ENCODE peak calls at places on chromosomes 3 and 15, in ten cellular contexts. K is cardiac fibroblast, A is body of pancreas, S is GM12864, H is fibroblast of the aortic adventitia, Z is breast epithelium, B is lower lobe of right lung, D is neural progenitor cell, X is mammary epithelial cell, J is HFFc6. O is an unnamed sample.

GRCh38 chr3:98185180-98185579 is 18.7 kb downstream of the OR5H15 start:
- DNase-seq in K (no peak), A (no peak), S (no peak), H (no peak), Z (no peak), B (no peak), D (peak), X (no peak), J (no peak), O (no peak)

GRCh38 chr15:35560895-35561294 is 14.9 kb upstream of the DPH6 start:
- DNase-seq in K (peak), A (no peak), S (no peak), H (peak), Z (no peak), B (no peak), D (no peak), X (no peak), J (no peak), O (no peak)

GRCh38 chr3:194877311-194878119 is 191.8 kb downstream of the FAM43A start:
- DNase-seq in K (peak), A (no peak), S (no peak), H (peak), Z (no peak), B (no peak), D (no peak), X (no peak), J (no peak), O (no peak)

GRCh38 chr3:39478226-39478625 is 10.7 kb downstream of the MOBP start:
- DNase-seq in K (no peak), A (no peak), S (no peak), H (no peak), Z (no peak), B (no peak), D (no peak), X (no peak), J (no peak), O (no peak)

GRCh38 chr3:71282976-71283375 is 300.6 kb downstream of the FOXP1 start:
- DNase-seq in K (no peak), A (no peak), S (no peak), H (no peak), Z (no peak), B (no peak), D (no peak), X (no peak), J (no peak), O (no peak)

GRCh38 chr3:114378760-114379159 is 84.9 kb downstream of the TIGIT start:
- DNase-seq in K (no peak), A (no peak), S (no peak), H (no peak), Z (no peak), B (no peak), D (no peak), X (no peak), J (no peak), O (peak)

GRCh38 chr15:89002281-89002761 is 85.9 kb upstream of the ABHD2 start:
- DNase-seq in K (peak), A (peak), S (no peak), H (peak), Z (no peak), B (peak), D (no peak), X (peak), J (peak), O (peak)

GRCh38 chr3:193680220-193680619 is 87.2 kb downstream of the OPA1 start:
- DNase-seq in K (no peak), A (no peak), S (no peak), H (no peak), Z (no peak), B (no peak), D (no peak), X (no peak), J (no peak), O (no peak)

GRCh38 chr3:99851955-99852354 is 34.3 kb downstream of the CMSS1 start:
- DNase-seq in K (no peak), A (no peak), S (no peak), H (no peak), Z (no peak), B (no peak), D (no peak), X (no peak), J (no peak), O (no peak)

GRCh38 chr3:13827256-13827655 is 52.6 kb downstream of the WNT7A start:
- DNase-seq in K (no peak), A (no peak), S (no peak), H (no peak), Z (no peak), B (no peak), D (no peak), X (no peak), J (no peak), O (no peak)

GRCh38 chr3:123734527-123734902 is 149.6 kb downstream of the MYLK start:
- DNase-seq in K (no peak), A (no peak), S (no peak), H (no peak), Z (no peak), B (no peak), D (no peak), X (no peak), J (no peak), O (no peak)

GRCh38 chr3:52150860-52151259 is 3.4 kb downstream of the POC1A start:
- DNase-seq in K (no peak), A (no peak), S (no peak), H (no peak), Z (no peak), B (no peak), D (no peak), X (no peak), J (no peak), O (no peak)

GRCh38 chr15:98799461-98799971 is 151.2 kb downstream of the IGF1R start:
- DNase-seq in K (no peak), A (no peak), S (no peak), H (peak), Z (no peak), B (peak), D (peak), X (peak), J (no peak), O (no peak)

GRCh38 chr3:171461087-171461917 is 1.1 kb upstream of the TNIK start:
- DNase-seq in K (peak), A (peak), S (no peak), H (peak), Z (peak), B (no peak), D (no peak), X (peak), J (peak), O (peak)

GRCh38 chr3:116135462-116135861 is 309.8 kb downstream of the LSAMP start:
- DNase-seq in K (peak), A (peak), S (no peak), H (peak), Z (no peak), B (no peak), D (no peak), X (peak), J (peak), O (no peak)

GRCh38 chr3:66441124-66441523 is 59.7 kb downstream of the LRIG1 start:
- DNase-seq in K (peak), A (no peak), S (no peak), H (peak), Z (peak), B (no peak), D (no peak), X (peak), J (peak), O (no peak)

GRCh38 chr3:67384790-67385397 is 269.5 kb downstream of the SUCLG2 start:
- DNase-seq in K (peak), A (peak), S (peak), H (peak), Z (no peak), B (no peak), D (peak), X (peak), J (no peak), O (peak)

GRCh38 chr3:197541756-197542539 is 13.8 kb downstream of the BDH1 start:
- DNase-seq in K (peak), A (peak), S (no peak), H (no peak), Z (no peak), B (no peak), D (peak), X (no peak), J (peak), O (no peak)

GRCh38 chr15:70503073-70503745 is 260.1 kb downstream of the UACA start:
- DNase-seq in K (no peak), A (no peak), S (no peak), H (no peak), Z (no peak), B (no peak), D (no peak), X (no peak), J (no peak), O (peak)

GRCh38 chr3:144127014-144127413 is 155.4 kb downstream of the DIPK2A start:
- DNase-seq in K (no peak), A (no peak), S (no peak), H (peak), Z (no peak), B (no peak), D (no peak), X (no peak), J (no peak), O (no peak)

GRCh38 chr15:70327328-70328136 is 229.8 kb upstream of the TLE3 start:
- DNase-seq in K (peak), A (no peak), S (no peak), H (peak), Z (no peak), B (no peak), D (no peak), X (peak), J (peak), O (no peak)

GRCh38 chr3:126474498-126475410 is 937 bp downstream of the ZXDC start:
- DNase-seq in K (peak), A (peak), S (no peak), H (peak), Z (peak), B (peak), D (peak), X (peak), J (peak), O (peak)

GRCh38 chr3:158713094-158713499 is 19.2 kb downstream of the RARRES1 start:
- DNase-seq in K (peak), A (peak), S (no peak), H (peak), Z (no peak), B (no peak), D (peak), X (no peak), J (no peak), O (no peak)

GRCh38 chr15:89362203-89363101 is 27.8 kb upstream of the POLG start:
- DNase-seq in K (no peak), A (no peak), S (no peak), H (no peak), Z (no peak), B (no peak), D (peak), X (no peak), J (no peak), O (no peak)

GRCh38 chr3:35946121-35946856 is 307.0 kb downstream of the ARPP21 start:
- DNase-seq in K (peak), A (no peak), S (no peak), H (peak), Z (no peak), B (no peak), D (peak), X (peak), J (no peak), O (peak)

GRCh38 chr15:70240082-70240481 is 142.4 kb upstream of the TLE3 start:
- DNase-seq in K (no peak), A (no peak), S (peak), H (no peak), Z (no peak), B (no peak), D (no peak), X (no peak), J (no peak), O (peak)

GRCh38 chr15:57324944-57325679 is 51.2 kb upstream of the CGNL1 start:
- DNase-seq in K (no peak), A (no peak), S (no peak), H (no peak), Z (no peak), B (no peak), D (no peak), X (no peak), J (no peak), O (no peak)

GRCh38 chr3:71989165-71989564 is 204.2 kb upstream of the PROK2 start:
- DNase-seq in K (peak), A (no peak), S (no peak), H (peak), Z (no peak), B (no peak), D (no peak), X (peak), J (peak), O (no peak)

GRCh38 chr15:88465633-88466219 is 1.5 kb downstream of the MRPL46 start:
- DNase-seq in K (peak), A (peak), S (no peak), H (peak), Z (no peak), B (no peak), D (no peak), X (peak), J (peak), O (no peak)

GRCh38 chr3:114624676-114625181 is 330.9 kb downstream of the TIGIT start:
- DNase-seq in K (peak), A (peak), S (no peak), H (peak), Z (peak), B (peak), D (no peak), X (peak), J (peak), O (no peak)

GRCh38 chr15:74175271-74176191 is 2.0 kb downstream of the ISLR start:
- DNase-seq in K (no peak), A (no peak), S (no peak), H (no peak), Z (peak), B (peak), D (no peak), X (no peak), J (no peak), O (no peak)

GRCh38 chr3:101825904-101826445 is 23.3 kb upstream of the NFKBIZ start:
- DNase-seq in K (peak), A (no peak), S (no peak), H (no peak), Z (no peak), B (no peak), D (no peak), X (no peak), J (no peak), O (no peak)

GRCh38 chr15:59879506-59879905 is 124.6 kb upstream of the FOXB1 start:
- DNase-seq in K (peak), A (no peak), S (no peak), H (peak), Z (no peak), B (no peak), D (no peak), X (peak), J (peak), O (no peak)

GRCh38 chr3:120161902-120162301 is 67.7 kb upstream of the GSK3B start:
- DNase-seq in K (no peak), A (no peak), S (no peak), H (no peak), Z (no peak), B (no peak), D (no peak), X (no peak), J (no peak), O (no peak)

GRCh38 chr3:120569224-120569915 is 26.8 kb upstream of the NDUFB4 start:
- DNase-seq in K (no peak), A (no peak), S (no peak), H (no peak), Z (no peak), B (no peak), D (no peak), X (no peak), J (peak), O (no peak)

GRCh38 chr3:141279074-141279945 is 47.7 kb downstream of the PXYLP1 start:
- DNase-seq in K (peak), A (peak), S (no peak), H (peak), Z (peak), B (no peak), D (peak), X (peak), J (no peak), O (peak)

GRCh38 chr3:114384558-114384903 is 90.7 kb downstream of the TIGIT start:
- DNase-seq in K (no peak), A (no peak), S (no peak), H (no peak), Z (no peak), B (no peak), D (no peak), X (no peak), J (no peak), O (no peak)

GRCh38 chr3:136544532-136544931 is 207.6 kb downstream of the STAG1 start:
- DNase-seq in K (peak), A (no peak), S (no peak), H (peak), Z (no peak), B (no peak), D (no peak), X (peak), J (peak), O (no peak)

GRCh38 chr3:185717627-185718330 is 107.1 kb downstream of the IGF2BP2 start:
- DNase-seq in K (no peak), A (no peak), S (no peak), H (peak), Z (no peak), B (no peak), D (no peak), X (peak), J (no peak), O (no peak)

GRCh38 chr15:77633913-77634265 is 1.2 kb upstream of the LINGO1 start:
- DNase-seq in K (no peak), A (no peak), S (no peak), H (no peak), Z (no peak), B (no peak), D (peak), X (no peak), J (no peak), O (no peak)

GRCh38 chr15:77632760-77633133 is at the start of gene LINGO1:
- DNase-seq in K (peak), A (peak), S (no peak), H (no peak), Z (no peak), B (no peak), D (peak), X (no peak), J (no peak), O (no peak)

GRCh38 chr15:77636209-77636608 is 3.5 kb upstream of the LINGO1 start:
- DNase-seq in K (no peak), A (no peak), S (no peak), H (no peak), Z (no peak), B (no peak), D (no peak), X (no peak), J (no peak), O (no peak)

GRCh38 chr15:77633134-77633912 is 611 bp upstream of the LINGO1 start:
- DNase-seq in K (peak), A (peak), S (peak), H (peak), Z (peak), B (peak), D (peak), X (peak), J (peak), O (peak)

GRCh38 chr15:77634266-77634962 is 1.7 kb upstream of the LINGO1 start:
- DNase-seq in K (peak), A (peak), S (peak), H (peak), Z (no peak), B (peak), D (peak), X (peak), J (peak), O (peak)
- TF ChIP-seq CTCF in K (peak), A (peak), S (peak), H (peak), Z (no peak), B (peak), D (peak), X (peak), J (peak), O (peak)

DNA sequence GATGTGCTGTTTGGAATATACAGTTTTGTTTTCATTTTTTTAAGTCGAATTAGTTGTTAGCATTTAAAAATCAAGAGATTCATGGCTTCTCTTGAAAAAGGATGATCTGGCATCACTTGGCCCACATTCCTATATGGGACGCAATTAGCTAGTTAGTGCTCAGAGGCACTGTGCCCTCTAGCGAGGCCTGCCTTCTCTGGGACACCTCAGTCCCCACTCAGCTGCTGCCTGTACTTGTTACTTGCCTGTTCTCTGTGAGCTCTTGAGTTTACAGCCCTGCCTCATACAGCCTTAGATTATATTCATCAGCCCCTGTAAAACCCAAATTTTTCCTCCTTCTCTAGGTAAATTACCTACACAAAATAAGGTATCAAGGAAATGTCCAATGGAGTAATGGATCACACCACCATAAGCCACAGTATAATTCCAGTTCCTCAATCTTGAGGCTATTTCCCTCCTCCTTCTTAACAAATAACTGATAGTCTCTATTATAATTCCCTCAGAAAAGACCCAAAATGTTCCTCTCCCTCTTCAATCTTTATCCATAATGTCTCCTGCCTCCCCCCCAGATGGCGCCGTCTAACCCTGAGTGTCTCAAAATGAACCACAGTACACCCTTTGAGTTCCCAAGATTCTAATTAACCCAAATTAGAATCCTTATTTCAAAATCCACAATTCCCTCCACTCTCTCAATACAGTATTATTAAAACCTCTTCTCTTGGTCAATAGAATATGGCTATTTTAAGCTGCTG is 2.7 kb downstream of the ZMAT3 start:
- DNase-seq in K (peak), A (no peak), S (no peak), H (peak), Z (no peak), B (no peak), D (peak), X (no peak), J (no peak), O (no peak)
- TF ChIP-seq CTCF in K (peak), A (no peak), S (peak), H (peak), Z (no peak), B (no peak), D (peak), X (peak), J (peak), O (peak)

GRCh38 chr3:172675371-172676193 is 35.3 kb downstream of the NCEH1 start:
- DNase-seq in K (peak), A (no peak), S (peak), H (peak), Z (no peak), B (no peak), D (peak), X (peak), J (peak), O (peak)
- TF ChIP-seq CTCF in K (peak), A (peak), S (peak), H (peak), Z (peak), B (peak), D (peak), X (peak), J (peak), O (peak)

GRCh38 chr3:78050276-78051080 is 1010.6 kb downstream of the ROBO2 start:
- DNase-seq in K (peak), A (no peak), S (no peak), H (no peak), Z (no peak), B (no peak), D (no peak), X (no peak), J (no peak), O (no peak)

GRCh38 chr3:78049501-78049900 is 1009.6 kb downstream of the ROBO2 start:
- DNase-seq in K (peak), A (no peak), S (no peak), H (no peak), Z (no peak), B (no peak), D (no peak), X (no peak), J (no peak), O (no peak)

GRCh38 chr3:78048698-78049097 is 1008.8 kb downstream of the ROBO2 start:
- DNase-seq in K (no peak), A (no peak), S (no peak), H (no peak), Z (no peak), B (no peak), D (no peak), X (peak), J (no peak), O (peak)
- TF ChIP-seq CTCF in K (no peak), A (no peak), S (no peak), H (no peak), Z (no peak), B (no peak), D (no peak), X (no peak), J (no peak), O (no peak)

GRCh38 chr3:53677406-53677805 is 168.8 kb downstream of the CHDH start:
- DNase-seq in K (peak), A (peak), S (no peak), H (peak), Z (no peak), B (no peak), D (no peak), X (no peak), J (no peak), O (no peak)
- TF ChIP-seq CTCF in K (no peak), A (peak), S (peak), H (peak), Z (no peak), B (peak), D (no peak), X (peak), J (peak), O (peak)

DNA sequence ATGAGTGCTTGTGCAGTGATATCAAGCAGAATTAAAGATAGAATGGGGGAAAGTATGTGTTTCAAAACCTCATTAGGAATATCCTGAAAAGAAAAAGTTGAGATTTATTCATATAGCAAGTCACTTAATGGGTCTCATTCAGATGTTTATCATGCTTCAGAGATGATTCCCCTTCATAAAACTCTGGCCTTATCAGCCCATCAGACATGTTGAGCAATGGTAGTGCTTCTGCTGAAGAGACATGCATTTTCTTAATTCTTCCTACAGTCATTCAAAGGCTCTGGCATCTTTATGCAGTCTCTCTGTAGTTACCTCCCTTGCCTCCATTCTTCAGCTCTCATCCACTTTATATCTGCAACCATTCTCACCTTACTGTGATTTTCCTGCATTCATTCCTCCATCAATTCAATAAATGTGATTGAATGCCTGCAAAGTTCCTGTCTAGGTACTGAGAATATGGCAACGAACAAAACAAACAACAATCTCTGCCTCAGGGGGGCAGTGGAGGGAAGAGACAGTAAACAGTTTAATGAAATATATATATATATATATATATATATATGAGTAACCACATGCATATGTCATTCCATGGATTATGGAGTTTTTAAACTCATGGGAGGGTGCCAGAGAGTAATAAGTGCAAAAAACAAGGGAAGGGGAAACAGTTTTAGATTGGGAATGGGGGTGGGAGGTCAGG is 138.5 kb downstream of the NECTIN3 start:
- DNase-seq in K (peak), A (no peak), S (no peak), H (peak), Z (no peak), B (no peak), D (no peak), X (peak), J (peak), O (no peak)
- TF ChIP-seq CTCF in K (no peak), A (no peak), S (no peak), H (no peak), Z (no peak), B (no peak), D (peak), X (peak), J (peak), O (no peak)